ENCODE peak calls at places on chromosomes 16 and 17, in six cellular contexts. X is kidney, A is GM23338, L is astrocyte of the cerebellum, V is Caco-2, B is breast epithelium. F is an unnamed sample.

GRCh38 chr17:14228903-14229302 is 7.8 kb downstream of the CDRT15 start:
- DNase-seq in A (no peak), X (no peak), B (no peak), L (no peak), V (no peak), F (no peak)

GRCh38 chr17:29565643-29566472 is 979 bp downstream of the ABHD15 start:
- DNase-seq in L (no peak), X (peak; percentile 86), V (peak; percentile 72), A (peak; percentile 82), B (no peak), F (no peak)

GRCh38 chr16:58035356-58036170 is 10.0 kb downstream of the MMP15 start:
- DNase-seq in A (no peak), X (no peak), L (no peak), V (no peak), B (no peak), F (no peak)

GRCh38 chr16:67966549-67967182 is 1.8 kb downstream of the SLC12A4 start:
- DNase-seq in V (peak; percentile 66), B (no peak), X (no peak), L (no peak), A (peak; percentile 52), F (no peak)

GRCh38 chr16:58243528-58244004 is 45.7 kb upstream of the CSNK2A2 start:
- DNase-seq in L (no peak), B (peak; percentile 11), A (peak; percentile 38), X (no peak), V (no peak), F (no peak)

GRCh38 chr17:2090210-2090641 is 35.3 kb downstream of the HIC1 start:
- DNase-seq in X (peak; percentile 29), A (no peak), V (no peak), B (no peak), L (no peak), F (no peak)

GRCh38 chr16:67924140-67924906 is 7.3 kb downstream of the CTRL start:
- DNase-seq in X (no peak), V (no peak), L (no peak), A (no peak), B (no peak), F (no peak)

GRCh38 chr17:57987582-57988300 is at the start of gene VEZF1:
- DNase-seq in A (peak; percentile 82), V (peak; percentile 88), X (peak; percentile 94), B (peak; percentile 54), L (no peak), F (no peak)

GRCh38 chr17:57293077-57293476 is 36.8 kb downstream of the MSI2 start:
- DNase-seq in A (no peak), X (peak; percentile 86), B (peak; percentile 86), V (peak; percentile 80), L (no peak), F (peak; percentile 88)

GRCh38 chr17:46885415-46885814 is 34.0 kb downstream of the WNT9B start:
- DNase-seq in L (no peak), B (no peak), V (no peak), A (no peak), X (no peak), F (no peak)

GRCh38 chr16:78589331-78589730 is 489.9 kb downstream of the WWOX start:
- DNase-seq in X (no peak), L (no peak), V (no peak), B (no peak), A (no peak), F (no peak)

GRCh38 chr16:11258553-11259287 is 2.7 kb upstream of the SOCS1 start:
- DNase-seq in V (no peak), L (no peak), X (peak; percentile 81), A (no peak), B (peak; percentile 66), F (no peak)

GRCh38 chr17:8016632-8017424 is 14.4 kb downstream of the GUCY2D start:
- DNase-seq in A (peak; percentile 92), X (peak; percentile 55), V (peak; percentile 68), B (no peak), L (no peak), F (no peak)

GRCh38 chr16:49661465-49662187 is 194.3 kb downstream of the ZNF423 start:
- DNase-seq in B (no peak), L (peak; percentile 49), V (no peak), A (no peak), X (peak; percentile 19), F (no peak)

GRCh38 chr17:53740312-53740711 is 82.4 kb upstream of the KIF2B start:
- DNase-seq in A (no peak), L (no peak), B (no peak), X (no peak), V (no peak), F (no peak)

GRCh38 chr17:67993998-67994361 is 2.3 kb downstream of the C17orf58 start:
- DNase-seq in L (no peak), B (no peak), A (peak; percentile 41), V (no peak), X (no peak), F (no peak)

GRCh38 chr17:76497979-76498885 is 3.0 kb downstream of the RHBDF2 start:
- DNase-seq in L (no peak), X (peak; percentile 96), B (peak; percentile 65), V (no peak), A (peak; percentile 65), F (no peak)

GRCh38 chr17:9850151-9850550 is 24.4 kb downstream of the GLP2R start:
- DNase-seq in B (no peak), A (no peak), L (no peak), V (no peak), X (no peak), F (no peak)

GRCh38 chr16:83215417-83216001 is 588.7 kb downstream of the CDH13 start:
- DNase-seq in L (peak; percentile 9), X (no peak), B (no peak), V (peak; percentile 78), A (peak; percentile 92), F (no peak)

GRCh38 chr17:43720311-43721060 is 38.1 kb downstream of the SOST start:
- DNase-seq in B (peak; percentile 60), L (no peak), X (peak; percentile 94), V (peak; percentile 81), A (peak; percentile 83), F (no peak)

DNA sequence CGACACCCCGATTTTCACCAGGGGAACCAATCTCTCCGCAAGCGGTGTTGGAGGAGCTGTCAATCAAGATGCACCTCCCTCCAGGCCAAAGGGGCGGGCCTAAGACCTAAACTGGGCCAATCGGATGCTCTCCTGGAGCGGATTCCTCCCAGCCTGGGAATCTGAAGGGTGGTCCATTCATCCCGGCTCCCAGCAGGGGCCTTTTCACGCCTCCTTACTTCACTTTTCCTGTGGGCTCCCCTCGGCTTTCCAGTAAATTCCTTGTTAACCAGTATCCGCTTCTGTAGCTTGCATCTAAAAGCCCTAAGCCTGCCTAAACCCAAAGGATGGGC is 17.1 kb downstream of the C16orf74 start:
- DNase-seq in L (no peak), V (peak; percentile 48), B (no peak), A (peak; percentile 98), X (no peak), F (no peak)
- H3K4me3 ChIP-seq in L (no peak overlapping the region), V (no peak overlapping the region), B (no peak overlapping the region), A (no peak overlapping the region), X (no peak overlapping the region), F (no peak overlapping the region)

DNA sequence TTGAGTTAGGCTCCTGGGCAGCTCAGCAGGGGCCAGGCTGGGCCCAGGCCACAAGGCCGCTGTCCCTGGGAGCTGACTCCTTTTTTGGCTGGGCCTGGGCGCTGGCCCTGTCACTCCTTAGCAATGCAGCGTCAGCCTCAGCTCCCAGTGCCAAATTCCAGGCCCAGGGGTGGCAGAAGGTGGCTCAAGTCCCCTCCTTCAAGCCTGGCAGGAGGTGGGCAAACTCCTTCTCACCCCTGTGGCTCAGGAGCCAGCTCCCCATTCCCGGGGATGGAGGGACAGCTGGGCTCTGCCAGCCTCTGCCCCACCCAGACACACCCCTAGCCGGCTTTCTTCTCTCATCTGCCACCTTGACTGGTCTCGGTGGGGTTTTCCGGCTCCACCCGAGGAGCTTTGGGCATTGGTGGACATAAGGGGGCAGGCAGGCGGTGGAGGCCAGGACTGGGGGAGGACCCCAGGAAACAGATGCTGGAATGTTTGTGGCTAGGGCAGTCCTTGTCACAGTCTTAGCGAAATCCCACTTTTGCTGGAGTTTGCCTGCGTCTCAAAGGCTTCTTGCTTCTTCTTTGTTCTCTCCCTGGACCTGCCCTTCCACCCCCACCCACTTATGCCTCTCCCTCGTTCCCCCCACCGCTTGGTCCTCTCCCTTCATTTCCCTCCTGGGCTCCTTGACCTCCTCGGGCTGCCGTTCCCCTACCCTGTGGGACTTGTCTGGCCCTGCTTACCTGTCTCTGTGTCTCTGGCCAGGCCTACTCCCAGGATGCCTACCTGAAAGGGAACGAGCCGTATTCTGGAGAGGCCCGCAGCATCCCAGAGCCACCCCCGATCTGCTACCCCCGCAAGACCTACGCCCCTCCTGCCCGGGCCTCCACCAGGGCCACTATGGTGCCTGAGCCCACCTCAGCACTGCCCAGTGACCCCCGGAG is 37.4 kb downstream of the ARHGAP23 start:
- DNase-seq in B (peak; percentile 84), V (no peak), L (peak; percentile 37), A (no peak), X (peak; percentile 83), F (no peak)
- H3K4me3 ChIP-seq in B (peak overlapping the region; percentile 44), V (no peak overlapping the region), L (peak overlapping the region; percentile 56), A (no peak overlapping the region), X (peak overlapping the region; percentile 40), F (peak overlapping the region; percentile 55)

GRCh38 chr16:31136287-31136662 is 748 bp upstream of the PRSS8 start:
- DNase-seq in L (no peak), B (no peak), A (no peak), X (no peak), V (no peak), F (no peak)

GRCh38 chr16:31134625-31135534 is 647 bp downstream of the PRSS8 start:
- DNase-seq in L (no peak), X (no peak), A (peak; percentile 89), V (peak; percentile 72), B (peak; percentile 70), F (peak; percentile 28)

GRCh38 chr16:31134091-31134571 is 1.4 kb downstream of the PRSS8 start:
- DNase-seq in L (no peak), V (no peak), A (peak; percentile 61), B (no peak), X (no peak), F (no peak)

GRCh38 chr16:31132979-31133599 is 2.4 kb downstream of the PRSS8 start:
- DNase-seq in B (no peak), V (no peak), L (no peak), X (no peak), A (no peak), F (no peak)

GRCh38 chr16:31135535-31136286 is at the start of gene PRSS8:
- DNase-seq in X (peak; percentile 95), L (no peak), A (peak; percentile 61), B (peak; percentile 90), V (peak; percentile 85), F (no peak)
- H3K4me3 ChIP-seq in X (peak within 1 kb of the TSS; percentile 91), L (no peak within 1 kb of the TSS), A (peak within 1 kb of the TSS; percentile 94), B (no peak within 1 kb of the TSS), V (peak within 1 kb of the TSS; percentile 78), F (peak within 1 kb of the TSS; percentile 19)

DNA sequence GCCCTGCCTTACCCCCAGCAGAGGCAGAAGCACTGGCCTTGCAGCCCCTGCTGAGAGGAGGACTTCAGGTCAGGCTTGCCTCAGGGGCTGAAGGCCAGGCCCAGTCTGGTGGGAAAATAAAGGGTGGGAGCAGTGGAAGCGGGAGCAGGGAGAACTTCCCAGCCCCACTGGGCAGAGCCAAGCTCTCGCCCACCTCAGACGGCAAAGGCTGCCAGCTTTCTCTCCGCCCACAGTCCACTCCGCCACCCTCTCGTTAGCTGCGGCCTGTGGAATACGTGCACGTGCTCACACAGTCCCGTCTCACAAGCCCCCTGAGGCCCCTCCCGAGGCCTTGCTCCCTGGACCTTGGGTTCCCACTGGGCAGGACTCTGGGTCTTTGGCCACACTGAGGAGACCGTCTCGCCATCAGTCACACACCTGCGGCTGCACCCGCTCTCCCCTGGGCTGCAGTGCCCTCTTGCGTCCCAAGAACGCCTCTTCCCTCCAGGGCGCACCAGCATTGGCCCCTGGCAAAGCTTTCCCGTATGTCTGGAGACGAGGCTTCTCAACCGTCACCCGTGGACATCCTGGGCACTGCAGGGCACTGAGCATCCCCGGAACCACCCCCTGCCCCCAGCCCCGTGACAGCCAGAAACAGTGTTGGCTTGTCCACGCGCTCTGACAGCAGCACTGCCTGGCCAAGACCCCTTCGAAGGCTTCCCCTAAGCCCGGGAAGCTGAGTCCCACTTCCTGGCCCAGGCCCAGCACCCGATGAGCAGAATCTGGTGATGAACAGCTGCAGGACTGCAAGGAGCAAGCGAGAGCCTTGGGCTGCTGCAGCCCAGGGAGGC is 8.3 kb downstream of the MRPL28 start:
- DNase-seq in A (peak; percentile 92), X (peak; percentile 91), V (peak; percentile 82), L (peak; percentile 44), B (peak; percentile 54), F (no peak)
- H3K4me3 ChIP-seq in A (no peak overlapping the region), X (no peak overlapping the region), V (no peak overlapping the region), L (no peak overlapping the region), B (no peak overlapping the region), F (no peak overlapping the region)

F was measured in retinal pigment epithelial cell.